ENCODE peak calls at places on chromosomes 5 and 9, in five cellular contexts. One of them, this sample, is unnamed.

GRCh38 chr9:138022756-138023393 is 145.3 kb downstream of the CACNA1B start:
- DNase-seq in H1: peak; percentile 78
- DNase-seq in HepG2: no peak
- DNase-seq in K562: no peak
- DNase-seq in GM12878: no peak
- DNase-seq in this sample: peak; percentile 66

GRCh38 chr9:82101475-82101874 is 112.9 kb downstream of the SPATA31D1 start:
- DNase-seq in HepG2: peak; percentile 2
- DNase-seq in K562: no peak
- DNase-seq in H1: no peak
- DNase-seq in GM12878: no peak
- DNase-seq in this sample: no peak

GRCh38 chr9:113650207-113651131 is 186.9 kb downstream of the RGS3 start:
- DNase-seq in HepG2: peak; percentile 94
- DNase-seq in H1: no peak
- DNase-seq in GM12878: no peak
- DNase-seq in K562: no peak
- DNase-seq in this sample: peak; percentile 45

GRCh38 chr5:137563646-137564474 is 64.7 kb upstream of the SPOCK1 start:
- DNase-seq in HepG2: no peak
- DNase-seq in GM12878: no peak
- DNase-seq in H1: no peak
- DNase-seq in K562: no peak
- DNase-seq in this sample: no peak

GRCh38 chr5:133873936-133874585 is 94.4 kb downstream of the C5orf15 start:
- DNase-seq in HepG2: no peak
- DNase-seq in H1: no peak
- DNase-seq in GM12878: no peak
- DNase-seq in K562: no peak
- DNase-seq in this sample: no peak

GRCh38 chr5:8827701-8828100 is 718.2 kb downstream of the SEMA5A start:
- DNase-seq in HepG2: no peak
- DNase-seq in H1: no peak
- DNase-seq in GM12878: no peak
- DNase-seq in K562: no peak
- DNase-seq in this sample: no peak

GRCh38 chr5:763998-764781 is 20.3 kb downstream of the ZDHHC11B start:
- DNase-seq in H1: no peak
- DNase-seq in GM12878: no peak
- DNase-seq in K562: no peak
- DNase-seq in HepG2: no peak
- DNase-seq in this sample: no peak

GRCh38 chr9:137305788-137306545 is 3.9 kb upstream of the NRARP start:
- DNase-seq in HepG2: no peak
- DNase-seq in H1: no peak
- DNase-seq in K562: no peak
- DNase-seq in GM12878: no peak
- DNase-seq in this sample: no peak

GRCh38 chr5:56908942-56909293 is 478 bp upstream of the SETD9 start:
- DNase-seq in HepG2: no peak
- DNase-seq in K562: no peak
- DNase-seq in GM12878: no peak
- DNase-seq in H1: no peak
- DNase-seq in this sample: peak; percentile 65

GRCh38 chr5:143249851-143250250 is 153.6 kb downstream of the NR3C1 start:
- DNase-seq in GM12878: no peak
- DNase-seq in K562: no peak
- DNase-seq in HepG2: no peak
- DNase-seq in H1: no peak
- DNase-seq in this sample: no peak

GRCh38 chr5:175922192-175922885 is 45.8 kb downstream of the THOC3 start:
- DNase-seq in H1: no peak
- DNase-seq in HepG2: peak; percentile 41
- DNase-seq in GM12878: no peak
- DNase-seq in K562: peak; percentile 4
- DNase-seq in this sample: no peak

GRCh38 chr5:180358694-180359093 is 5.6 kb upstream of the GFPT2 start:
- DNase-seq in GM12878: no peak
- DNase-seq in HepG2: no peak
- DNase-seq in K562: no peak
- DNase-seq in H1: no peak
- DNase-seq in this sample: no peak

GRCh38 chr5:8176101-8176693 is 307.2 kb downstream of the MTRR start:
- DNase-seq in HepG2: no peak
- DNase-seq in K562: no peak
- DNase-seq in GM12878: no peak
- DNase-seq in H1: no peak
- DNase-seq in this sample: no peak

GRCh38 chr9:133742849-133743444 is 4.8 kb upstream of the SARDH start:
- DNase-seq in HepG2: peak; percentile 83
- DNase-seq in GM12878: peak; percentile 23
- DNase-seq in K562: peak; percentile 88
- DNase-seq in H1: peak; percentile 99
- DNase-seq in this sample: peak; percentile 96

GRCh38 chr9:130682490-130683121 is 11.0 kb upstream of the EXOSC2 start:
- DNase-seq in K562: peak; percentile 74
- DNase-seq in GM12878: no peak
- DNase-seq in H1: peak; percentile 88
- DNase-seq in HepG2: peak; percentile 62
- DNase-seq in this sample: peak; percentile 79
- TF ChIP-seq SP1 in K562: no peak
- TF ChIP-seq SP1 in GM12878: no peak
- TF ChIP-seq SP1 in H1: no peak
- TF ChIP-seq SP1 in HepG2: no peak
- TF ChIP-seq SP1 in this sample: no peak

GRCh38 chr5:91848453-91848852 is 465.3 kb upstream of the ARRDC3 start:
- DNase-seq in HepG2: peak; percentile 2
- DNase-seq in GM12878: no peak
- DNase-seq in H1: no peak
- DNase-seq in K562: no peak
- DNase-seq in this sample: no peak

GRCh38 chr5:91851670-91852069 is 468.6 kb upstream of the ARRDC3 start:
- DNase-seq in K562: no peak
- DNase-seq in H1: no peak
- DNase-seq in GM12878: no peak
- DNase-seq in HepG2: no peak
- DNase-seq in this sample: no peak

GRCh38 chr5:91850031-91850430 is 466.9 kb upstream of the ARRDC3 start:
- DNase-seq in K562: no peak
- DNase-seq in HepG2: no peak
- DNase-seq in H1: no peak
- DNase-seq in GM12878: no peak
- DNase-seq in this sample: no peak

DNA sequence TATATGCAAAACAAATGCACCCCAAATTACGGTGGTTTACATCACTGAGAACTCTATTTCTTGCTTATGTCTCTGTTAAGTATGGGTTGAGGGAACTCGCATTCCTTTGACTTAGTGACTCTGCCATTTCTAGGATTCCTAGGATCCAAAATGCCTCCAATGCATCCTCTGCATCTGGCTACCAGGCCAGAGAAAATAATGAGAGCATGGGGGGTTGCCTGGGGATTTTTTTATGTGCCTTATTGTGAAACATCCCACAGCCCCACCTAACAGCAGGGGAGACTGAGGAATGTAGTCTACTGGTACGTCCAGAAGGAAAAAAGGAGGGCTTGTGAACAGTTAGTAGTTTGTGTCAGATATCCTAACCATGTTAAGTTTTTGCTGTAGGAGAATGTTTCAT is 466.0 kb upstream of the ARRDC3 start:
- DNase-seq in H1: no peak
- DNase-seq in GM12878: no peak
- DNase-seq in HepG2: no peak
- DNase-seq in K562: no peak
- DNase-seq in this sample: no peak
- TF ChIP-seq ATF2 in H1: no peak
- TF ChIP-seq ATF2 in GM12878: no peak
- TF ChIP-seq ATF2 in HepG2: no peak
- TF ChIP-seq ATF2 in K562: no peak
- TF ChIP-seq ATF2 in this sample: no peak

GRCh38 chr5:74938250-74938649 is 72.1 kb upstream of the FAM169A start:
- DNase-seq in K562: no peak
- DNase-seq in HepG2: no peak
- DNase-seq in GM12878: no peak
- DNase-seq in H1: no peak
- DNase-seq in this sample: no peak
- TF ChIP-seq SP1 in K562: no peak
- TF ChIP-seq SP1 in HepG2: no peak
- TF ChIP-seq SP1 in GM12878: no peak
- TF ChIP-seq SP1 in H1: no peak
- TF ChIP-seq SP1 in this sample: no peak

GRCh38 chr9:87630846-87631245 is 95.1 kb upstream of the CTSL start:
- DNase-seq in H1: no peak
- DNase-seq in HepG2: no peak
- DNase-seq in K562: no peak
- DNase-seq in GM12878: no peak
- DNase-seq in this sample: no peak

GRCh38 chr9:87630266-87630665 is 95.7 kb upstream of the CTSL start:
- DNase-seq in HepG2: peak; percentile 15
- DNase-seq in K562: no peak
- DNase-seq in H1: no peak
- DNase-seq in GM12878: no peak
- DNase-seq in this sample: no peak

GRCh38 chr9:87629094-87629493 is 96.8 kb upstream of the CTSL start:
- DNase-seq in H1: no peak
- DNase-seq in HepG2: no peak
- DNase-seq in K562: no peak
- DNase-seq in GM12878: no peak
- DNase-seq in this sample: no peak
- TF ChIP-seq ATF2 in H1: no peak
- TF ChIP-seq ATF2 in HepG2: no peak
- TF ChIP-seq ATF2 in K562: no peak
- TF ChIP-seq ATF2 in GM12878: no peak
- TF ChIP-seq ATF2 in this sample: no peak

This sample was measured in WTC11.